ENCODE peak calls at places on chromosomes 11 and 22, in five cellular contexts. L is left cardiac atrium, S is ACHN, O is A549, W is ELF-1. D is an unnamed sample.

GRCh38 chr22:44357962-44358553 is 45.3 kb upstream of the SHISAL1 start:
- DNase-seq in L (peak), S (no peak), O (no peak), W (peak), D (no peak)

GRCh38 chr22:49331878-49332277 is 495.8 kb downstream of the BRD1 start:
- DNase-seq in L (no peak), S (no peak), O (no peak), W (no peak), D (no peak)

GRCh38 chr11:103946793-103947565 is 89.5 kb upstream of the DDI1 start:
- DNase-seq in L (no peak), S (no peak), O (no peak), W (no peak), D (no peak)

GRCh38 chr11:111978028-111978771 is 41.1 kb downstream of the DIXDC1 start:
- DNase-seq in L (peak), S (peak), O (no peak), W (peak), D (peak)

GRCh38 chr11:42992594-42992993 is 319.2 kb upstream of the API5 start:
- DNase-seq in L (no peak), S (no peak), O (no peak), W (no peak), D (no peak)

GRCh38 chr22:20531404-20532181 is 24.2 kb downstream of the MED15 start:
- DNase-seq in L (peak), S (peak), O (peak), W (peak), D (peak)

GRCh38 chr22:41481131-41481830 is 12.4 kb downstream of the ACO2 start:
- DNase-seq in L (peak), S (peak), O (no peak), W (no peak), D (no peak)

GRCh38 chr22:32378703-32379272 is 21.1 kb downstream of the RFPL3 start:
- DNase-seq in L (no peak), S (peak), O (peak), W (peak), D (no peak)